ENCODE peak calls at places on chromosomes 13 and 19, in six cellular contexts. H is T-helper 17 cell, I is WTC11, O is left cardiac atrium, C is RKO, Z is AG04449. M is an unnamed sample.

GRCh38 chr13:57925250-57925649 is 293.7 kb downstream of the PCDH17 start:
- DNase-seq in H (no peak), I (no peak), O (no peak), C (peak; percentile 30), Z (no peak), M (no peak)

GRCh38 chr19:56720281-56720680 is 48.7 kb upstream of the ZNF835 start:
- DNase-seq in H (no peak), I (no peak), O (peak; percentile 48), C (peak; percentile 65), Z (no peak), M (no peak)

GRCh38 chr13:84896128-84896527 is 903.1 kb downstream of the SLITRK6 start:
- DNase-seq in H (no peak), I (peak; percentile 47), O (no peak), C (peak; percentile 60), Z (peak; percentile 5), M (peak; percentile 31)

GRCh38 chr13:28204690-28205443 is 66.5 kb downstream of the PAN3 start:
- DNase-seq in H (no peak), I (no peak), O (no peak), C (no peak), Z (no peak), M (no peak)

GRCh38 chr19:20964798-20965197 is 41.7 kb downstream of the ZNF85 start:
- DNase-seq in H (no peak), I (peak; percentile 76), O (no peak), C (no peak), Z (no peak), M (no peak)

GRCh38 chr13:27140060-27140459 is 31.6 kb downstream of the USP12 start:
- DNase-seq in H (no peak), I (no peak), O (no peak), C (no peak), Z (no peak), M (no peak)

GRCh38 chr13:99218969-99219368 is 18.3 kb downstream of the UBAC2 start:
- DNase-seq in H (no peak), I (no peak), O (no peak), C (no peak), Z (no peak), M (no peak)

GRCh38 chr19:43526884-43527859 is at the start of gene ETHE1:
- DNase-seq in H (peak; percentile 69), I (peak; percentile 89), O (peak; percentile 90), C (peak; percentile 78), Z (no peak), M (peak; percentile 63)

GRCh38 chr19:43639507-43640423 is at the start of gene CADM4:
- DNase-seq in H (peak; percentile 57), I (peak; percentile 38), O (no peak), C (no peak), Z (no peak), M (no peak)

GRCh38 chr13:51342706-51343105 is 3.2 kb downstream of the SERPINE3 start:
- DNase-seq in H (no peak), I (no peak), O (no peak), C (peak; percentile 11), Z (peak; percentile 53), M (peak; percentile 65)

GRCh38 chr13:23570099-23570926 is at the start of gene TNFRSF19:
- DNase-seq in H (no peak), I (no peak), O (peak; percentile 71), C (no peak), Z (peak; percentile 64), M (peak; percentile 23)

GRCh38 chr19:2546128-2547032 is 70.5 kb downstream of the GADD45B start:
- DNase-seq in H (no peak), I (peak; percentile 67), O (peak; percentile 93), C (no peak), Z (no peak), M (no peak)

GRCh38 chr13:67635754-67636153 is 405.6 kb upstream of the PCDH9 start:
- DNase-seq in H (no peak), I (no peak), O (no peak), C (no peak), Z (no peak), M (peak; percentile 71)

GRCh38 chr13:93776936-93777335 is 550.3 kb downstream of the GPC6 start:
- DNase-seq in H (no peak), I (no peak), O (no peak), C (peak; percentile 19), Z (no peak), M (peak; percentile 57)

GRCh38 chr13:27858046-27858445 is 61.8 kb upstream of the PDX1 start:
- DNase-seq in H (no peak), I (no peak), O (no peak), C (no peak), Z (no peak), M (no peak)

GRCh38 chr13:84121456-84121855 is 239.2 kb upstream of the SLITRK1 start:
- DNase-seq in H (no peak), I (no peak), O (no peak), C (no peak), Z (peak; percentile 40), M (no peak)

GRCh38 chr13:87893982-87894527 is 222.9 kb downstream of the SLITRK5 start:
- DNase-seq in H (no peak), I (no peak), O (no peak), C (no peak), Z (no peak), M (no peak)

GRCh38 chr13:90154311-90154960 is 1193.1 kb upstream of the MIR17HG start:
- DNase-seq in H (no peak), I (no peak), O (no peak), C (peak; percentile 20), Z (no peak), M (peak; percentile 34)

GRCh38 chr19:48393196-48393558 is 291 bp upstream of the GRIN2D start:
- DNase-seq in H (no peak), I (no peak), O (no peak), C (no peak), Z (no peak), M (no peak)

GRCh38 chr13:110942248-110942981 is 27.5 kb upstream of the ANKRD10 start:
- DNase-seq in H (no peak), I (no peak), O (no peak), C (no peak), Z (no peak), M (no peak)

GRCh38 chr13:67225252-67226159 is 4.6 kb downstream of the PCDH9 start:
- DNase-seq in H (no peak), I (no peak), O (no peak), C (no peak), Z (no peak), M (no peak)